ENCODE peak calls at places on chromosomes 3 and 15, in five cellular contexts. Q is K562, Z is GM12878, V is HepG2, N is H1. R is an unnamed sample. For H3K4me1, the result is how much of the 10 kb centered on the place peaks cover.

GRCh38 chr3:126659915-126660886 is 5.3 kb upstream of the TXNRD3 start:
- DNase-seq in Q (no peak), Z (no peak), V (peak), N (no peak), R (peak)

GRCh38 chr15:81939604-81940440 is 106.0 kb downstream of the MEX3B start:
- DNase-seq in Q (peak), Z (no peak), V (peak), N (peak), R (peak)

GRCh38 chr15:75801859-75802593 is 41.2 kb upstream of the UBE2Q2 start:
- DNase-seq in Q (peak), Z (no peak), V (peak), N (peak), R (peak)

GRCh38 chr15:40986820-40987219 is 33.5 kb downstream of the CHAC1 start:
- DNase-seq in Q (no peak), Z (no peak), V (no peak), N (no peak), R (no peak)

GRCh38 chr15:101250931-101251829 is 668 bp downstream of the CHSY1 start:
- DNase-seq in Q (peak), Z (no peak), V (no peak), N (no peak), R (peak)

GRCh38 chr15:70266412-70267089 is 168.8 kb upstream of the TLE3 start:
- DNase-seq in Q (no peak), Z (no peak), V (no peak), N (no peak), R (no peak)

GRCh38 chr15:101613130-101614000 is 38.8 kb downstream of the TM2D3 start:
- DNase-seq in Q (no peak), Z (no peak), V (peak), N (no peak), R (no peak)

GRCh38 chr15:79009388-79009787 is 64.5 kb upstream of the CTSH start:
- DNase-seq in Q (no peak), Z (no peak), V (no peak), N (no peak), R (no peak)

GRCh38 chr3:13866406-13866965 is 13.4 kb downstream of the WNT7A start:
- DNase-seq in Q (no peak), Z (no peak), V (no peak), N (no peak), R (no peak)

GRCh38 chr3:184564685-184565385 is 3.2 kb downstream of the EPHB3 start:
- DNase-seq in Q (no peak), Z (no peak), V (no peak), N (no peak), R (no peak)

GRCh38 chr3:55454611-55455010 is 32.5 kb downstream of the WNT5A start:
- DNase-seq in Q (no peak), Z (no peak), V (no peak), N (no peak), R (no peak)

GRCh38 chr3:45167011-45167911 is 21.1 kb upstream of the CDCP1 start:
- DNase-seq in Q (peak), Z (no peak), V (no peak), N (peak), R (peak)

DNA sequence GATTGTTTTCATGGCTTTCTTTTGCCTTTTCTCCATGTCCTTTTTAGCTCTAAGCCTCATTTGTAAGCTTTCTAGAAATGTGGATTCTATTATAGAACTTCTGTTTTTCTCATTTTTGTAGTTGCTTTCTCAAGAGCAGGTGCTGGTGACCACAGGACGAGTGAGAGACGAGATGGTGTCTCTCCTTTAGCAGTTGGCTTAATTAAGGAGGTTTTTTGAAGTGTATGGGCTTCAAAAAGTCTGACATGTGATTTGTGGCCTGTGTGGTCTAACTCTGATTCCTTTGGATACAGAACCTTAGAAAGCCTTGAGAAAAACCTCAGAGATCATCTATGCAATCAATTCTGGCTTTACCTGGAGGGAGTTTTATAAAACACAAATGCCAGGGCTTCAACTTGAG is 292.8 kb downstream of the LPP start:
- DNase-seq in Q (no peak), Z (no peak), V (no peak), N (no peak), R (no peak)
- H3K4me2 ChIP-seq in Q (no peak), Z (peak), V (no peak), N (no peak), R (no peak)

GRCh38 chr3:53224026-53224425 is 31.8 kb downstream of the TKT start:
- DNase-seq in Q (no peak), Z (no peak), V (no peak), N (no peak), R (no peak)

GRCh38 chr3:53223025-53223424 is 32.8 kb downstream of the TKT start:
- DNase-seq in Q (no peak), Z (no peak), V (peak), N (peak), R (no peak)

GRCh38 chr3:53222183-53222901 is 33.5 kb downstream of the TKT start:
- DNase-seq in Q (no peak), Z (no peak), V (peak), N (no peak), R (peak)

GRCh38 chr3:53224536-53224935 is 31.3 kb downstream of the TKT start:
- DNase-seq in Q (no peak), Z (no peak), V (no peak), N (no peak), R (no peak)

GRCh38 chr3:53223541-53223966 is 32.3 kb downstream of the TKT start:
- DNase-seq in Q (no peak), Z (no peak), V (no peak), N (no peak), R (peak)
- TF ChIP-seq CREB1 in Q (no peak), Z (no peak), V (no peak), N (no peak), R (no peak)

DNA sequence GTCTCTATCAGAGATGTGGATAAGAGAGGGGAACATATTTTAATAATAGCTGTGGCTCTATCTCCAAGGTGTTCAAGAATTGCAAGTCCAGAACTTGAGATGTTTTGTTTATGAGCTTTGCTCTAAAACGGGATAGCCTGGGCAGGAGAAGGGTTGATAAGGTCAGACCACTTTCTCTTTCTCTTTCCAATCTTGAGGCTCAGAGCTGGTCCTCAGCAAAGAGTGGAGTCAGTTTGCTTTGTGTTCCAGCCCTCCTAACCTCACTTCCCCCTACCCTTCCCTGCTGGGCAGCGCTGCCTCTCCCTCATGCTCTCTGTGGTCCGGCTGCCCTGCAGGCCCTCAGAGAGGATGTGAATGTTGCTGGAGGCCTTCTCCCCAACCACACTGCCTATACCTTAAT is 13.8 kb downstream of the KLHL6 start:
- DNase-seq in Q (no peak), Z (no peak), V (no peak), N (no peak), R (no peak)
- H3K4me1 ChIP-seq in Q (under half), Z (under half), V (under half), N (under half), R (under half)

GRCh38 chr3:40298075-40298474 is 11.4 kb upstream of the EIF1B start:
- DNase-seq in Q (no peak), Z (no peak), V (no peak), N (no peak), R (no peak)

GRCh38 chr3:40304352-40304751 is 5.2 kb upstream of the EIF1B start:
- DNase-seq in Q (no peak), Z (no peak), V (no peak), N (no peak), R (no peak)

GRCh38 chr3:40299130-40299720 is 10.3 kb upstream of the EIF1B start:
- DNase-seq in Q (no peak), Z (no peak), V (no peak), N (no peak), R (no peak)

GRCh38 chr3:40302784-40303183 is 6.7 kb upstream of the EIF1B start:
- DNase-seq in Q (no peak), Z (no peak), V (no peak), N (no peak), R (no peak)

DNA sequence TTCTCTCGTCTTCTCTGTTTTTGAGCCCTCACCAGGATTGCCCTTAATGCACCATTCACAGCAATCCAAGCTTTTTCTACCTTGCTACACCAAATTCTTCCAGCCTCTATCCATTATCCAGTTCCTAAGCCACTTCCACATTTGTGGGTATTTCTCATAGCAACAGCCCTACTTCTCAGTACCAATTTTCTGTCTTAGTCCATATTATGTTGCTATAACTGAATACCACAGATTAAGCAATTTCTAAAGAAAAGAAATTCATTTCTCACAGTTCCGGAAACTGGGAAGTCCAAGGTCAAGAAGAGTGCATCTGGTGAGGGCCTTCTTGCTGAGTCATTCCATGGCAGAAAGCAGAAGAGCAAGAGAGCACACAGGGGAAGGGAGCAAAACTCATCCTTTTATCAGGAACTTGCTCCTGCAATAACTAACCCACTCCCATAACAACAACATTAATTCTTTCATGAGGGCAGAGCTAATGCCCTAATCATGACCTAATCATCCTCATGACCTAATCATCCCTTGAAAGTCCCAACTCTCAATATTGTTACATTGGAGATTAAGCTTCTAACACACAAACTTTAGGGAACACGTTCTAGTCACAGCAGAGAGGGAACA is 9.7 kb upstream of the EIF1B start:
- DNase-seq in Q (peak), Z (no peak), V (no peak), N (no peak), R (no peak)
- H3K4me2 ChIP-seq in Q (peak), Z (no peak), V (no peak), N (no peak), R (no peak)

GRCh38 chr3:71228156-71228885 is 355.2 kb downstream of the FOXP1 start:
- DNase-seq in Q (no peak), Z (no peak), V (no peak), N (no peak), R (no peak)

GRCh38 chr3:71229905-71230657 is 353.4 kb downstream of the FOXP1 start:
- DNase-seq in Q (no peak), Z (no peak), V (no peak), N (no peak), R (no peak)

GRCh38 chr3:71232175-71232679 is 351.3 kb downstream of the FOXP1 start:
- DNase-seq in Q (no peak), Z (no peak), V (no peak), N (no peak), R (no peak)

GRCh38 chr3:71232895-71233294 is 350.6 kb downstream of the FOXP1 start:
- DNase-seq in Q (no peak), Z (no peak), V (no peak), N (no peak), R (no peak)

GRCh38 chr3:71231680-71232079 is 351.8 kb downstream of the FOXP1 start:
- DNase-seq in Q (no peak), Z (no peak), V (no peak), N (no peak), R (no peak)
- TF ChIP-seq CREB1 in Q (no peak), Z (no peak), V (no peak), N (no peak), R (no peak)

GRCh38 chr15:62895139-62895866 is 147.2 kb upstream of the TPM1 start:
- DNase-seq in Q (no peak), Z (no peak), V (peak), N (no peak), R (no peak)

GRCh38 chr15:62894322-62895085 is 148.0 kb upstream of the TPM1 start:
- DNase-seq in Q (no peak), Z (no peak), V (no peak), N (no peak), R (no peak)

GRCh38 chr15:62896380-62896866 is 146.1 kb upstream of the TPM1 start:
- DNase-seq in Q (no peak), Z (no peak), V (peak), N (no peak), R (no peak)

GRCh38 chr15:62896969-62897486 is 145.5 kb upstream of the TPM1 start:
- DNase-seq in Q (peak), Z (no peak), V (peak), N (no peak), R (no peak)

DNA sequence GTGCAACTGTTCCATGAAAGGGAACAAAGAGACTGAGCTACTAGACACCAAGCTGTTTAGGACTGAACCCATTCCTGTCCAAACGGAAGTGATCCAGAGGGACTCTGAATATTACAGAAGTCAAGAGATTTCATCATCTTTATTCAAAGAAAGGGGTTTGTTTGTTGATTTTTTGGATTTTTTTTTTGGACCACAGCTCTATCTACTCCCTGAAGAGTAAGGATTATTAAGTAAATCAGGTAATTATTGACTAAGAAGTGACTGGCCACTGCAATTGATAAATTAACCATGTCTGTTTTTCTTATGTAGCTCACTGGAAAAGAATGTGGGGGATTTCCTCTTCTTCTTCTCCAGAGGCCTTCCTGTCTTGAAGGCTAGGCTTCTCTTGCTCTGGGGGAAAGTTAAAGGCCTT is 146.6 kb upstream of the TPM1 start:
- DNase-seq in Q (no peak), Z (no peak), V (peak), N (no peak), R (no peak)
- H3K4me1 ChIP-seq in Q (under half), Z (under half), V (half or more), N (under half), R (under half)

GRCh38 chr3:53161820-53162671 is 1.0 kb downstream of the PRKCD start:
- DNase-seq in Q (peak), Z (no peak), V (no peak), N (no peak), R (peak)

GRCh38 chr3:53164911-53165310 is 3.9 kb downstream of the PRKCD start:
- DNase-seq in Q (no peak), Z (no peak), V (no peak), N (no peak), R (peak)

GRCh38 chr3:53161345-53161819 is 373 bp downstream of the PRKCD start:
- DNase-seq in Q (no peak), Z (no peak), V (no peak), N (no peak), R (no peak)

GRCh38 chr3:53163459-53164387 is 2.7 kb downstream of the PRKCD start:
- DNase-seq in Q (no peak), Z (no peak), V (no peak), N (no peak), R (no peak)

DNA sequence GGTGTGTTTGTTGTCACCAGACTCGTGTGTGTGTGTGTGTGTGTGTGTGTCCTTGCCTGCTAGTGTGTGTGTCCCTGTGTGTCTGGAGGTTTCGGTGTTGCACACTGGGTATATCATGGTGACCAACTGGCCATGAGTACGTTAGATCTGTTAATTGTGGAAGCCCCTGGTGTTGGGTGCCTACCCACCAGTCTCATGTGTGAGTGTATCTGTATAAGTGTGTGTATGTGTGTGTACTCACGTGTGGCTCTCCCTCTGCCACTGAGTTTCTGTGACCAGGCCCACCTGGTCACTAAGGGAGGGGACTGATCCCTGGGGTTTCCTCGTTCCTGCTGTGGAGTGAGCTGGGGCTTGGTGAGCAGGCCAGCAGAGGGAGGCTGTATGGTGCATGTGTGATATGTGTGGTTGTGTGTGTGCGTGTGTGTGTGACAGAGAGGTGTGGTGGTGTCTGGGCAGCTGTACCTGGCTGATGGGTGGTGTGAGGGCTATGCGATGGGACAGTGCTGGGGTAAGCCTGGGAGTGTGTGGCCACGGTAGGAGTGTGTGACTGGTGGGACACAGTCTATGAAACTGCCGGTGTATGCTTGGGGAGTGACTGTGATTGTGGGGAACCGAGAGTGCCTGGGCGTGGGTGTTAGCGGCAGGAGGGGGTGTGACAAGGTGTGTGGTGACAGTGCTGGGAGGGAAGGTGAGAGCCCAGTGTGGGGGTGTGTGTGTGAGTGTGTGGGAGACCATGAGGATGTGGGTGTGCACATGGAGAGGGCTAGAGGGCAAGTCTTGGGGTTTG is 1.9 kb downstream of the PRKCD start:
- DNase-seq in Q (peak), Z (no peak), V (no peak), N (no peak), R (no peak)
- H3K4me2 ChIP-seq in Q (peak), Z (peak), V (peak), N (peak), R (peak)

GRCh38 chr15:89948796-89949195 is 36.0 kb upstream of the ARPIN start:
- DNase-seq in Q (no peak), Z (no peak), V (no peak), N (no peak), R (no peak)

GRCh38 chr15:89946681-89947313 is 34.0 kb upstream of the ARPIN start:
- DNase-seq in Q (no peak), Z (no peak), V (no peak), N (no peak), R (no peak)

GRCh38 chr15:89947338-89947829 is 34.6 kb upstream of the ARPIN start:
- DNase-seq in Q (no peak), Z (no peak), V (no peak), N (no peak), R (no peak)
- TF ChIP-seq CREB1 in Q (no peak), Z (no peak), V (no peak), N (no peak), R (no peak)

GRCh38 chr15:67134577-67135492 is 69.4 kb downstream of the SMAD3 start:
- DNase-seq in Q (no peak), Z (no peak), V (no peak), N (no peak), R (no peak)
- H3K4me1 ChIP-seq in Q (under half), Z (half or more), V (half or more), N (under half), R (under half)

GRCh38 chr3:187243933-187244564 is 46.8 kb downstream of the RTP1 start:
- DNase-seq in Q (no peak), Z (no peak), V (no peak), N (no peak), R (no peak)
- H3K4me2 ChIP-seq in Q (no peak), Z (no peak), V (no peak), N (no peak), R (no peak)

R was measured in GM23338.